ENCODE peak calls at places on chromosomes 7 and 10, in six cellular contexts. A is anterior cingulate cortex, Z is M059J, H is NCI-H1092 treated with DMSO at 0.1 percent for 48 hours, V is NCI-H748 treated with DMSO at 0.1 percent for 48 hours, E is heart right ventricle. O is an unnamed sample.

GRCh38 chr7:67913604-67914003 is 917.0 kb downstream of the TYW1 start:
- DNase-seq in A (no peak), V (no peak), E (no peak), H (no peak), Z (peak; percentile 90), O (no peak)

GRCh38 chr7:30657131-30657530 is 25.1 kb downstream of the CRHR2 start:
- DNase-seq in E (no peak), V (no peak), H (no peak), A (no peak), Z (no peak), O (no peak)

GRCh38 chr10:11578802-11579255 is 32.6 kb downstream of the USP6NL start:
- DNase-seq in E (no peak), H (no peak), V (no peak), A (no peak), Z (no peak), O (no peak)

GRCh38 chr7:41544241-41544640 is 158.6 kb downstream of the INHBA start:
- DNase-seq in Z (no peak), A (no peak), V (no peak), E (no peak), H (no peak), O (no peak)

GRCh38 chr10:97633921-97634320 is 621 bp upstream of the MORN4 start:
- DNase-seq in H (peak; percentile 8), V (no peak), Z (peak; percentile 19), A (no peak), E (no peak), O (no peak)

GRCh38 chr10:15715619-15716227 is 4.0 kb downstream of the ITGA8 start:
- DNase-seq in Z (peak; percentile 18), V (no peak), E (no peak), H (no peak), A (no peak), O (peak; percentile 54)

GRCh38 chr7:22137026-22137425 is 191.3 kb upstream of the CDCA7L start:
- DNase-seq in E (no peak), Z (peak; percentile 5), H (no peak), V (no peak), A (no peak), O (peak; percentile 84)

GRCh38 chr7:116177009-116177408 is 33.3 kb upstream of the TES start:
- DNase-seq in A (no peak), Z (peak; percentile 87), V (no peak), E (no peak), H (no peak), O (peak; percentile 92)

GRCh38 chr7:130669051-130669700 is 628 bp upstream of the COPG2 start:
- DNase-seq in V (no peak), Z (no peak), E (no peak), H (peak; percentile 42), A (no peak), O (no peak)